ENCODE peak calls at places on chromosomes 4 and X, in ten cellular contexts. T, E, X, M, Y, F, D, Q, K and A are unnamed samples.
A peak's percentile ranks its signal among the peaks of the same experiment; 100 is the strongest.

GRCh38 chr4:158814636-158815035 is 45.8 kb downstream of the FNIP2 start:
- DNase-seq in T (no peak), E (no peak), X (no peak), M (no peak), Y (no peak), F (no peak), D (peak; percentile 67), Q (peak; percentile 63), K (no peak), A (no peak)

GRCh38 chr4:79898055-79898454 is 175.0 kb downstream of the ANTXR2 start:
- DNase-seq in T (no peak), E (no peak), X (no peak), M (no peak), Y (no peak), F (no peak), D (no peak), Q (no peak), K (no peak), A (no peak)

GRCh38 chr4:151541438-151542071 is 132.6 kb downstream of the FHIP1A start:
- DNase-seq in T (peak; percentile 20), E (no peak), X (no peak), M (no peak), Y (no peak), F (peak; percentile 65), D (peak; percentile 58), Q (peak; percentile 91), K (no peak), A (no peak)

GRCh38 chr4:150240011-150240410 is 161.8 kb downstream of the DCLK2 start:
- DNase-seq in T (no peak), E (no peak), X (no peak), M (no peak), Y (no peak), F (no peak), D (no peak), Q (peak; percentile 53), K (no peak), A (no peak)

GRCh38 chrX:41119803-41120202 is 34.6 kb downstream of the USP9X start:
- DNase-seq in T (no peak), E (no peak), X (no peak), M (no peak), Y (no peak), F (no peak), D (no peak), Q (no peak), K (no peak), A (no peak)

GRCh38 chr4:124203613-124204284 is 508.8 kb downstream of the ANKRD50 start:
- DNase-seq in T (no peak), E (no peak), X (no peak), M (no peak), Y (no peak), F (peak; percentile 76), D (peak; percentile 85), Q (peak; percentile 61), K (no peak), A (no peak)

GRCh38 chr4:55768291-55768690 is 51.3 kb upstream of the EXOC1L start:
- DNase-seq in T (no peak), E (no peak), X (peak; percentile 17), M (no peak), Y (peak; percentile 67), F (peak; percentile 97), D (peak; percentile 70), Q (peak; percentile 48), K (no peak), A (no peak)

GRCh38 chr4:41360214-41360910 is 103.6 kb downstream of the UCHL1 start:
- DNase-seq in T (peak; percentile 41), E (peak; percentile 83), X (peak; percentile 9), M (peak; percentile 85), Y (peak; percentile 74), F (peak; percentile 61), D (peak; percentile 20), Q (peak; percentile 72), K (no peak), A (peak; percentile 87)

GRCh38 chr4:154491341-154491679 is 289 bp downstream of the DCHS2 start:
- DNase-seq in T (peak; percentile 35), E (no peak), X (no peak), M (no peak), Y (peak; percentile 67), F (peak; percentile 19), D (peak; percentile 5), Q (peak; percentile 35), K (no peak), A (peak; percentile 42)

GRCh38 chr4:40289366-40290188 is 45.6 kb upstream of the CHRNA9 start:
- DNase-seq in T (no peak), E (no peak), X (peak; percentile 54), M (no peak), Y (no peak), F (no peak), D (peak; percentile 3), Q (no peak), K (no peak), A (no peak)

GRCh38 chrX:153793291-153793690 is 884 bp downstream of the IDH3G start:
- DNase-seq in T (no peak), E (no peak), X (no peak), M (no peak), Y (no peak), F (peak; percentile 5), D (no peak), Q (no peak), K (no peak), A (no peak)

GRCh38 chrX:136202889-136203288 is 48.3 kb downstream of the MAP7D3 start:
- DNase-seq in T (no peak), E (no peak), X (no peak), M (no peak), Y (no peak), F (peak; percentile 63), D (peak; percentile 30), Q (peak; percentile 54), K (no peak), A (no peak)

GRCh38 chr4:142818009-142818408 is 28.1 kb downstream of the INPP4B start:
- DNase-seq in T (no peak), E (no peak), X (no peak), M (no peak), Y (no peak), F (peak; percentile 77), D (peak; percentile 26), Q (peak; percentile 47), K (no peak), A (no peak)

GRCh38 chr4:142813388-142813787 is 32.7 kb downstream of the INPP4B start:
- DNase-seq in T (no peak), E (no peak), X (no peak), M (no peak), Y (no peak), F (no peak), D (no peak), Q (no peak), K (no peak), A (no peak)

GRCh38 chr4:142818476-142818875 is 27.6 kb downstream of the INPP4B start:
- DNase-seq in T (no peak), E (no peak), X (no peak), M (no peak), Y (no peak), F (peak; percentile 16), D (no peak), Q (no peak), K (no peak), A (no peak)

GRCh38 chr4:142817442-142817841 is 28.7 kb downstream of the INPP4B start:
- DNase-seq in T (no peak), E (no peak), X (no peak), M (no peak), Y (no peak), F (peak; percentile 93), D (peak; percentile 88), Q (peak; percentile 95), K (no peak), A (peak; percentile 14)

GRCh38 chr4:142815834-142816233 is 30.3 kb downstream of the INPP4B start:
- DNase-seq in T (no peak), E (no peak), X (no peak), M (no peak), Y (no peak), F (peak; percentile 62), D (peak; percentile 70), Q (peak; percentile 91), K (no peak), A (no peak)
- H3K27ac ChIP-seq in T (no peak overlapping the region), E (no peak overlapping the region), X (no peak overlapping the region), M (no peak overlapping the region), Y (no peak overlapping the region), F (no peak overlapping the region), D (no peak overlapping the region), Q (peak overlapping the region; percentile 86), K (no peak overlapping the region), A (no peak overlapping the region)

DNA sequence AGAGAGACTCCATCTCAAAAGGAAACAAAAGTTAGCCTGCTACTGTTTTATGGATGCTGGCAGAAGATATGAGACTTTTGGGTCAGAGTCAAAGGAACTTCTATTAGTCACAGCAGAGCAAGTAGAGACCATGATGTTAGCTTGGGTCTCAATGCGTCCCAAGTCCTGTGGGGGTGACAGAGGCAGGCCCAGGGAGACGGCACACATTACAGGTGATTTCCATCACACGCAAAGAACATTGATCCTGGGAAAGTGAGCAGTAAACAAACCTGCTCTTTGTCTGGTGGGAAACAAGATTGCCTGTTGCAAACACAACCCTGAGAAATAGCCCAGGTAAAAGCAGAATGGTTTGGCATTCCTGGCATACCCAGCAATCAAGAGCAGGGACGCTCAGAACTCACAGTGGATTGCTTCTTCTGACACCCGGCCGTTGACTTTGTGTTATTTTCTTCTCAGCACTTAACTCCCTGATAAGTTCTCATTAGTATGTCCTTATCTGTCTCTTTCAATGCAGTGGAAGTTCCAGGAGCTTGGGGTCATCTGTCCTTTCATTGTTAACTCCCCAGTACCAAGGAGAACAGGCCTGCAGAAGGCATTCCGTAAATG is 51.2 kb upstream of the LGI2 start:
- DNase-seq in T (no peak), E (no peak), X (no peak), M (no peak), Y (peak; percentile 59), F (no peak), D (no peak), Q (no peak), K (no peak), A (no peak)
- H3K27me3 ChIP-seq in T (no peaks in the 10 kb centered on the region), E (no peaks in the 10 kb centered on the region), X (peaks cover 49% of the 10 kb centered on the region), M (no peaks in the 10 kb centered on the region), Y (no peaks in the 10 kb centered on the region), F (no peaks in the 10 kb centered on the region), D (peaks cover 35% of the 10 kb centered on the region), Q (peaks cover 31% of the 10 kb centered on the region), K (no peaks in the 10 kb centered on the region), A (no peaks in the 10 kb centered on the region)

DNA sequence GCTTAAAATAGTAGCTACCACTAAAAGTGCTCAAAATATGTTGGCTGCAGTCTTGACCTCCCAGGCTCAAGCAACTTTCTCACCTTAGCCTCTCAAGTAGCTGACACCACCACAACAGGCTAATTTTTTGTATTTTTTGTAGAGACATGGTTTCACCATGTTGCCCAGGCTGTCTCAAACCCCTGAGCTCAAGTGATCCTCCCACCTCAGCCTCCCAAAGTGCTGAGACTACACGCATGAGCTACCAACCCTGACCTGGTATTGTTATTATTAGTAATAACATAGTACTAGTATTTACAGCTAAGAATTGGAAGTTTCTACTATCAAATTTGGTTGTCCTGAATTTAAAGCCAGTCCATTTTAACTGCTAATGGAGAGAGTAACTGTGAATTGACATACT is 18.0 kb downstream of the STAP1 start:
- DNase-seq in T (no peak), E (no peak), X (no peak), M (no peak), Y (no peak), F (no peak), D (no peak), Q (no peak), K (no peak), A (no peak)
- H3K36me3 ChIP-seq in T (no peaks in the 10 kb centered on the region), E (no peaks in the 10 kb centered on the region), X (no peaks in the 10 kb centered on the region), M (no peaks in the 10 kb centered on the region), Y (no peaks in the 10 kb centered on the region), F (no peaks in the 10 kb centered on the region), D (no peaks in the 10 kb centered on the region), Q (no peaks in the 10 kb centered on the region), K (no peaks in the 10 kb centered on the region), A (no peaks in the 10 kb centered on the region)

DNA sequence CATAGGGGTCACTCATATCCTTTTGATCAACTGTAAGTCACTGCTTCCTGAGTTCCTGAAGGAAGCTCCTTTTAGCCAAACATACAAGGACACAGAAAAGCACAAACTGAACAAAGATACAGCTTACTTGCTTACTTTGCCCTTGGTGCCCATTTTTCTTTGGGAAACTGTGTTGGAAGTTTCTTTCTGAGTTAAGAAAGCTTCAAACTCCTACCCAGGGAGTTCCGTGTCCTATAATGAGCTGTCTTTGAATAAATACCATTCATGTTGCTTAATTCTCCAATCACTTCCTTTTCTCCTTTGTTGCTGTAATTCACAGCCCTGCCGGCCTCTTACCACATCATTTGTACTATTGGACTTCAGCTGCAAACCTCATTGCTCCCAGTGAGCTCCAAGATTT is at the start of gene ADH4:
- DNase-seq in T (no peak), E (no peak), X (no peak), M (no peak), Y (no peak), F (peak; percentile 55), D (peak; percentile 8), Q (peak; percentile 35), K (no peak), A (no peak)
- H3K27ac ChIP-seq in T (peak within 1 kb of the TSS; percentile 38), E (peak within 1 kb of the TSS; percentile 15), X (no peak within 1 kb of the TSS), M (no peak within 1 kb of the TSS), Y (no peak within 1 kb of the TSS), F (no peak within 1 kb of the TSS), D (no peak within 1 kb of the TSS), Q (no peak within 1 kb of the TSS), K (no peak within 1 kb of the TSS), A (no peak within 1 kb of the TSS)